ENCODE peak calls at places on chromosomes 13 and 19, in four cellular contexts. One of them, this sample, is unnamed.

GRCh38 chr19:42942187-42942789 is 5.3 kb upstream of the PSG7 start:
- DNase-seq in K562: peak; percentile 8
- DNase-seq in IMR-90: peak; percentile 20
- DNase-seq in keratinocyte: no peak
- DNase-seq in this sample: no peak

GRCh38 chr19:4036576-4037300 is 29.2 kb downstream of the PIAS4 start:
- DNase-seq in K562: no peak
- DNase-seq in IMR-90: no peak
- DNase-seq in keratinocyte: no peak
- DNase-seq in this sample: no peak

GRCh38 chr19:29587518-29587986 is 18.5 kb upstream of the POP4 start:
- DNase-seq in K562: no peak
- DNase-seq in IMR-90: peak; percentile 38
- DNase-seq in keratinocyte: no peak
- DNase-seq in this sample: no peak

GRCh38 chr13:25733696-25734435 is 317.9 kb downstream of the SHISA2 start:
- DNase-seq in K562: no peak
- DNase-seq in IMR-90: no peak
- DNase-seq in keratinocyte: no peak
- DNase-seq in this sample: no peak

GRCh38 chr13:95124959-95125358 is 176.3 kb downstream of the ABCC4 start:
- DNase-seq in K562: no peak
- DNase-seq in IMR-90: no peak
- DNase-seq in keratinocyte: no peak
- DNase-seq in this sample: no peak

GRCh38 chr19:58397533-58398037 is 2.1 kb downstream of the RNF225 start:
- DNase-seq in K562: peak; percentile 16
- DNase-seq in IMR-90: no peak
- DNase-seq in keratinocyte: no peak
- DNase-seq in this sample: no peak

GRCh38 chr13:66859078-66859477 is 371.1 kb downstream of the PCDH9 start:
- DNase-seq in K562: no peak
- DNase-seq in IMR-90: peak; percentile 1
- DNase-seq in keratinocyte: no peak
- DNase-seq in this sample: peak; percentile 26

GRCh38 chr13:27375686-27376326 is 48.6 kb upstream of the GTF3A start:
- DNase-seq in K562: peak; percentile 69
- DNase-seq in IMR-90: peak; percentile 70
- DNase-seq in keratinocyte: no peak
- DNase-seq in this sample: peak; percentile 42

GRCh38 chr13:26707122-26708006 is 53.2 kb downstream of the GPR12 start:
- DNase-seq in K562: peak; percentile 14
- DNase-seq in IMR-90: peak; percentile 58
- DNase-seq in keratinocyte: no peak
- DNase-seq in this sample: peak; percentile 41

GRCh38 chr13:63435668-63436275 is 2020.1 kb upstream of the PCDH20 start:
- DNase-seq in K562: no peak
- DNase-seq in IMR-90: peak; percentile 100
- DNase-seq in keratinocyte: no peak
- DNase-seq in this sample: peak; percentile 24

GRCh38 chr19:29323046-29323971 is 110.4 kb upstream of the UQCRFS1 start:
- DNase-seq in K562: no peak
- DNase-seq in IMR-90: no peak
- DNase-seq in keratinocyte: no peak
- DNase-seq in this sample: no peak

GRCh38 chr13:50081106-50081898 is 66.1 kb downstream of the KCNRG start:
- DNase-seq in K562: peak; percentile 47
- DNase-seq in IMR-90: no peak
- DNase-seq in keratinocyte: no peak
- DNase-seq in this sample: peak; percentile 53

GRCh38 chr13:113742000-113742441 is 17.0 kb upstream of the TMEM255B start:
- DNase-seq in K562: peak; percentile 27
- DNase-seq in IMR-90: peak; percentile 50
- DNase-seq in keratinocyte: no peak
- DNase-seq in this sample: no peak

GRCh38 chr13:66400292-66400691 is 829.8 kb downstream of the PCDH9 start:
- DNase-seq in K562: no peak
- DNase-seq in IMR-90: no peak
- DNase-seq in keratinocyte: no peak
- DNase-seq in this sample: no peak

GRCh38 chr13:82344867-82345266 is 1537.4 kb downstream of the SLITRK1 start:
- DNase-seq in K562: no peak
- DNase-seq in IMR-90: no peak
- DNase-seq in keratinocyte: no peak
- DNase-seq in this sample: no peak

GRCh38 chr13:20955496-20955895 is 53.0 kb upstream of the XPO4 start:
- DNase-seq in K562: no peak
- DNase-seq in IMR-90: no peak
- DNase-seq in keratinocyte: no peak
- DNase-seq in this sample: no peak

GRCh38 chr13:62337109-62337880 is 921.6 kb upstream of the PCDH20 start:
- DNase-seq in K562: no peak
- DNase-seq in IMR-90: no peak
- DNase-seq in keratinocyte: no peak
- DNase-seq in this sample: no peak

GRCh38 chr13:105660550-105660949 is 874.9 kb downstream of the EFNB2 start:
- DNase-seq in K562: no peak
- DNase-seq in IMR-90: no peak
- DNase-seq in keratinocyte: no peak
- DNase-seq in this sample: no peak

GRCh38 chr13:113045214-113046007 is 60.2 kb upstream of the F7 start:
- DNase-seq in K562: no peak
- DNase-seq in IMR-90: no peak
- DNase-seq in keratinocyte: no peak
- DNase-seq in this sample: no peak

GRCh38 chr19:55372316-55373081 is 2.2 kb upstream of the IL11 start:
- DNase-seq in K562: no peak
- DNase-seq in IMR-90: peak; percentile 84
- DNase-seq in keratinocyte: no peak
- DNase-seq in this sample: no peak

GRCh38 chr13:79427265-79427664 is 21.2 kb upstream of the RBM26 start:
- DNase-seq in K562: no peak
- DNase-seq in IMR-90: no peak
- DNase-seq in keratinocyte: no peak
- DNase-seq in this sample: no peak

GRCh38 chr13:24052547-24052981 is 108.0 kb upstream of the SPATA13 start:
- DNase-seq in K562: peak; percentile 21
- DNase-seq in IMR-90: peak; percentile 30
- DNase-seq in keratinocyte: no peak
- DNase-seq in this sample: no peak

GRCh38 chr19:3506384-3507340 is 551 bp downstream of the FZR1 start:
- DNase-seq in K562: peak; percentile 38
- DNase-seq in IMR-90: no peak
- DNase-seq in keratinocyte: no peak
- DNase-seq in this sample: peak; percentile 14

GRCh38 chr13:52070929-52071523 is 46.5 kb downstream of the UTP14C start:
- DNase-seq in K562: peak; percentile 77
- DNase-seq in IMR-90: peak; percentile 32
- DNase-seq in keratinocyte: no peak
- DNase-seq in this sample: peak; percentile 19

GRCh38 chr13:36837354-36838092 is 18.5 kb downstream of the RFXAP start:
- DNase-seq in K562: no peak
- DNase-seq in IMR-90: no peak
- DNase-seq in keratinocyte: no peak
- DNase-seq in this sample: no peak

GRCh38 chr13:40137400-40137799 is 481.9 kb downstream of the COG6 start:
- DNase-seq in K562: no peak
- DNase-seq in IMR-90: no peak
- DNase-seq in keratinocyte: no peak
- DNase-seq in this sample: no peak

GRCh38 chr19:13396256-13397080 is 109.8 kb downstream of the CACNA1A start:
- DNase-seq in K562: peak; percentile 67
- DNase-seq in IMR-90: peak; percentile 70
- DNase-seq in keratinocyte: peak; percentile 4
- DNase-seq in this sample: peak; percentile 40

GRCh38 chr19:42468273-42468796 is 25.6 kb upstream of the CXCL17 start:
- DNase-seq in K562: no peak
- DNase-seq in IMR-90: peak; percentile 62
- DNase-seq in keratinocyte: peak; percentile 32
- DNase-seq in this sample: no peak

GRCh38 chr19:9793051-9793591 is 24.6 kb upstream of the ZNF846 start:
- DNase-seq in K562: peak; percentile 23
- DNase-seq in IMR-90: peak; percentile 32
- DNase-seq in keratinocyte: no peak
- DNase-seq in this sample: no peak

GRCh38 chr13:42495256-42495655 is 78.7 kb upstream of the TNFSF11 start:
- DNase-seq in K562: no peak
- DNase-seq in IMR-90: no peak
- DNase-seq in keratinocyte: no peak
- DNase-seq in this sample: peak; percentile 13

GRCh38 chr19:54164369-54165068 is 5.0 kb upstream of the LENG1 start:
- DNase-seq in K562: peak; percentile 90
- DNase-seq in IMR-90: peak; percentile 22
- DNase-seq in keratinocyte: no peak
- DNase-seq in this sample: peak; percentile 84

GRCh38 chr13:41007359-41008118 is 11.6 kb downstream of the ELF1 start:
- DNase-seq in K562: peak; percentile 31
- DNase-seq in IMR-90: peak; percentile 30
- DNase-seq in keratinocyte: no peak
- DNase-seq in this sample: no peak

DNA sequence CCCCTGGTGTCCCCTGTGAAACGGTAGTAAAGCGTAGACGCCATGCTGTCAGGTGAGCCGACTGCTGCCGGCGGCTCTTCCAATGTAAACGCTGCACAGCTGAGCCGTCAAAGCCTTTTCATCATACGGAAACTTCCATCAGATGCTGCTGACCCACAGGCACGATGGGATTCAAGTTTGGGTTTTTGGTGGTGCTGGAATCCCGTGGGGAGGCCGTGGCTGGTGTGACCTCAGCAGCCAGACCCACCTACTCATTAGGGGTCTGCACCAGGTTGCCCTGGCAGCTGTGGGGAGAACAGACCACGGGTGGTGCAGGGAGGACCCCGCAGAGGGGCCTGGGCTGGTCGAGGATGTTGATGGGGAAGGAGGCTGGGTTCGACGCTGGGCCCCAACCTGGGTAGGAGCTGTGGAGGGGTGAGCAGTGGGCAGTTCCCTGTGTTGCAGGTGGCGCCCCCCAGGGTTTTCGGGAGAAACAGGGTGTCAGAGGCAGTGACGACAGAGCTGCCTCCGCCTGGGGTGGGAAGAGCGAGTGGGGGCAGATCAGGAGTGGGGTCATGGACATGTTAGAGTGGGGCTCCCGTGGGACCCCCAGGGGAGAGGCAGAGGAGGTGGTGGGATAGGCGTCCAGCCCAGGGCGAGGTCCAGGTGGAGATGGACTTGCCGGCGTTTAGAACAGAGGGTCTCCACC is 6.6 kb downstream of the GRIN3B start:
- DNase-seq in K562: no peak
- DNase-seq in IMR-90: no peak
- DNase-seq in keratinocyte: no peak
- DNase-seq in this sample: no peak
- H3K4me1 ChIP-seq in K562: no peaks in the 10 kb centered on the region
- H3K4me1 ChIP-seq in IMR-90: peaks cover 17% of the 10 kb centered on the region
- H3K4me1 ChIP-seq in keratinocyte: no peaks in the 10 kb centered on the region
- H3K4me1 ChIP-seq in this sample: no peaks in the 10 kb centered on the region

GRCh38 chr19:400976-401835 is 7.7 kb downstream of the C2CD4C start:
- DNase-seq in K562: no peak
- DNase-seq in IMR-90: no peak
- DNase-seq in keratinocyte: no peak
- DNase-seq in this sample: no peak

GRCh38 chr19:402786-403185 is 6.2 kb downstream of the C2CD4C start:
- DNase-seq in K562: no peak
- DNase-seq in IMR-90: no peak
- DNase-seq in keratinocyte: no peak
- DNase-seq in this sample: no peak

GRCh38 chr19:399370-399769 is 9.6 kb downstream of the C2CD4C start:
- DNase-seq in K562: no peak
- DNase-seq in IMR-90: no peak
- DNase-seq in keratinocyte: no peak
- DNase-seq in this sample: no peak

GRCh38 chr19:403221-404036 is 5.5 kb downstream of the C2CD4C start:
- DNase-seq in K562: no peak
- DNase-seq in IMR-90: no peak
- DNase-seq in keratinocyte: no peak
- DNase-seq in this sample: no peak

GRCh38 chr19:401836-402535 is 7.0 kb downstream of the C2CD4C start:
- DNase-seq in K562: no peak
- DNase-seq in IMR-90: no peak
- DNase-seq in keratinocyte: no peak
- DNase-seq in this sample: no peak
- H3K9me1 ChIP-seq in K562: no peaks in the 10 kb centered on the region
- H3K9me1 ChIP-seq in IMR-90: no peaks in the 10 kb centered on the region
- H3K9me1 ChIP-seq in keratinocyte: no peaks in the 10 kb centered on the region
- H3K9me1 ChIP-seq in this sample: no peaks in the 10 kb centered on the region

DNA sequence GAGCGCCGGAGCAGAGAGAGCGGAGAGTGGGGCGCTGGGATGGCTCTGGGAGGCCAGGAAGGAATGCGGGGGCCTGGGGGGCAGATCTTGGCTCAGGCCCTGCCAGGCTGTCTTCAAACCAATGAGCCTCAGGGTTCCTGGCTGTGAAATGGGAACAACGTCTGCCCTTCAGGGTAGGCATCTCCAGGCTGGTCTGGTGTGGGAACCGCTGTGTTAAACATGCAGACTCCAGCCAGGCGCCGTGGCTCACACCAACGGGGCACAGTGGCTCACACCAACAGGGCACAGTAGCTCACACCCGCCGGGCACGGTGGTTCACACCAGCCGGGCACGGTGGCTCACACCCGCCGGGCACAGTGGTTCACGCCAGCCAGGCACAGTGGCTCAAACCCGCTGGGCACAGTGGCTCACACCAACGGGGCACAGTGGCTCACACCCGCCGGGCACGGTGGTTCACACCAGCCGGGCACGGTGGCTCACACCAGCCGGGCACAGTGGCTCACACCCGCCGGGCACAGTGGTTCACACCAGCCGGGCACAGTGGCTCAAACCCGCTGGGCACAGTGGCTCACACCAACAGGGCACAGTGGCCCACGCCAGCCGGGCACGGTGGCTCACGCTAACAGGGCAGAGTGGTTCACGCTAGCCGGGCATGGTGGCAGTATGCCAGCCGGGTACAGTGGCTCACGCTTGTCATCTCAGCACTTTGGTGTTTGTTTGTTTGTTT is 40.1 kb downstream of the EFNA2 start:
- DNase-seq in K562: no peak
- DNase-seq in IMR-90: no peak
- DNase-seq in keratinocyte: no peak
- DNase-seq in this sample: no peak
- H3K4me1 ChIP-seq in K562: peaks cover 5% of the 10 kb centered on the region
- H3K4me1 ChIP-seq in IMR-90: peaks cover 2% of the 10 kb centered on the region
- H3K4me1 ChIP-seq in keratinocyte: peaks cover 5% of the 10 kb centered on the region
- H3K4me1 ChIP-seq in this sample: peaks cover 8% of the 10 kb centered on the region

GRCh38 chr19:48920949-48921348 is 12.6 kb upstream of the DHDH start:
- DNase-seq in K562: no peak
- DNase-seq in IMR-90: no peak
- DNase-seq in keratinocyte: no peak
- DNase-seq in this sample: no peak

GRCh38 chr19:48915757-48916156 is 15.6 kb downstream of the NUCB1 start:
- DNase-seq in K562: no peak
- DNase-seq in IMR-90: no peak
- DNase-seq in keratinocyte: no peak
- DNase-seq in this sample: no peak

GRCh38 chr19:48921721-48922500 is 11.6 kb upstream of the DHDH start:
- DNase-seq in K562: no peak
- DNase-seq in IMR-90: no peak
- DNase-seq in keratinocyte: no peak
- DNase-seq in this sample: no peak

GRCh38 chr19:48918801-48919247 is 14.7 kb upstream of the DHDH start:
- DNase-seq in K562: peak; percentile 78
- DNase-seq in IMR-90: no peak
- DNase-seq in keratinocyte: no peak
- DNase-seq in this sample: peak; percentile 21

GRCh38 chr19:48918071-48918470 is 15.4 kb upstream of the DHDH start:
- DNase-seq in K562: no peak
- DNase-seq in IMR-90: no peak
- DNase-seq in keratinocyte: no peak
- DNase-seq in this sample: no peak
- H3K9me1 ChIP-seq in K562: no peaks in the 10 kb centered on the region
- H3K9me1 ChIP-seq in IMR-90: peaks cover 3% of the 10 kb centered on the region
- H3K9me1 ChIP-seq in keratinocyte: no peaks in the 10 kb centered on the region
- H3K9me1 ChIP-seq in this sample: no peaks in the 10 kb centered on the region

This sample was measured in endothelial cell of umbilical vein.